ENCODE peak calls at places on chromosome 22, in seven cellular contexts. W is GM12891; B is T-helper 2 cell; Y is T-helper 9 cell; D is H4; K is AG08395; J is activated naive CD8-positive, alpha-beta T cell treated with anti-CD3 and anti-CD28 coated beads, Interleukin-2, amount 50 U/mL, for 24 hours. V is an unnamed sample.

GRCh38 chr22:40417881-40418280 is 47.5 kb downstream of the SGSM3 start:
- DNase-seq in K (no peak), W (no peak), J (no peak), D (no peak), Y (no peak), B (no peak), V (no peak)

GRCh38 chr22:45462034-45462655 is 40.5 kb upstream of the FBLN1 start:
- DNase-seq in W (no peak), K (no peak), D (no peak), B (no peak), J (no peak), Y (no peak), V (no peak)

GRCh38 chr22:43867839-43868652 is 5.7 kb upstream of the SULT4A1 start:
- DNase-seq in K (peak), W (no peak), B (no peak), D (peak), Y (peak), J (peak), V (no peak)

GRCh38 chr22:48579035-48579914 is 1248.4 kb downstream of the BRD1 start:
- DNase-seq in J (no peak), K (no peak), Y (no peak), W (no peak), D (peak), B (no peak), V (no peak)

GRCh38 chr22:49263101-49263500 is 564.6 kb downstream of the BRD1 start:
- DNase-seq in B (no peak), K (no peak), Y (no peak), D (no peak), J (no peak), W (no peak), V (no peak)

GRCh38 chr22:20247010-20247505 is 21.1 kb downstream of the RTN4R start:
- DNase-seq in J (no peak), D (no peak), W (peak), K (peak), B (no peak), Y (no peak), V (no peak)

GRCh38 chr22:24090581-24090980 is 79.5 kb downstream of the CABIN1 start:
- DNase-seq in D (no peak), Y (no peak), K (no peak), W (no peak), B (no peak), J (no peak), V (no peak)

GRCh38 chr22:38756631-38757463 is 1.0 kb upstream of the SUN2 start:
- DNase-seq in J (peak), K (no peak), B (no peak), W (no peak), Y (no peak), D (no peak), V (no peak)

GRCh38 chr22:45831394-45831793 is 145.6 kb downstream of the WNT7B start:
- DNase-seq in D (no peak), K (no peak), W (no peak), J (no peak), B (no peak), Y (no peak), V (no peak)

GRCh38 chr22:38941488-38941987 is 15.9 kb upstream of the APOBEC3A start:
- DNase-seq in Y (no peak), W (no peak), B (peak), K (no peak), D (no peak), J (peak), V (no peak)